ENCODE peak calls at places on chromosomes 1 and 21, in nine cellular contexts. A, O, Y, N, C, T, H, E and P are unnamed samples.

GRCh38 chr1:7302873-7303272 is 468.2 kb upstream of the VAMP3 start:
- DNase-seq in H (no peak), C (no peak), O (no peak), A (no peak), Y (no peak), N (no peak), T (no peak), E (no peak), P (no peak)

GRCh38 chr1:197521118-197521739 is 253.2 kb downstream of the CRB1 start:
- DNase-seq in E (peak), C (peak), H (peak), N (no peak), O (peak), Y (no peak), A (no peak), T (no peak), P (no peak)

GRCh38 chr1:100722211-100722610 is 2.7 kb downstream of the VCAM1 start:
- DNase-seq in Y (no peak), N (no peak), H (no peak), O (no peak), T (no peak), E (no peak), C (peak), A (no peak), P (no peak)

GRCh38 chr21:25939396-25939761 is 204.6 kb downstream of the GABPA start:
- DNase-seq in A (no peak), C (no peak), E (no peak), O (no peak), Y (no peak), T (no peak), H (no peak), N (no peak), P (no peak)

GRCh38 chr21:41217656-41218380 is 49.9 kb downstream of the BACE2 start:
- DNase-seq in O (peak), N (no peak), H (no peak), A (peak), C (peak), T (no peak), Y (no peak), E (peak), P (no peak)

GRCh38 chr1:58783090-58783992 is 506 bp downstream of the JUN start:
- DNase-seq in H (no peak), T (peak), Y (peak), N (peak), A (peak), C (peak), O (peak), E (peak), P (peak)

GRCh38 chr21:31142600-31142999 is 104.3 kb upstream of the KRTAP19-8 start:
- DNase-seq in C (no peak), E (no peak), H (no peak), T (no peak), Y (no peak), A (no peak), N (no peak), O (no peak), P (no peak)

GRCh38 chr1:60655799-60656355 is 426.5 kb upstream of the NFIA start:
- DNase-seq in H (no peak), A (no peak), E (no peak), O (no peak), C (no peak), Y (no peak), N (no peak), T (no peak), P (no peak)

GRCh38 chr1:41317356-41317755 is 43.9 kb upstream of the FOXO6 start:
- DNase-seq in E (no peak), O (no peak), N (no peak), A (no peak), H (no peak), C (no peak), Y (no peak), T (no peak), P (no peak)

GRCh38 chr1:27568247-27569087 is 35.5 kb downstream of the AHDC1 start:
- DNase-seq in E (peak), N (peak), A (peak), C (peak), T (peak), H (peak), O (peak), Y (peak), P (peak)

GRCh38 chr1:9449106-9449627 is 90.1 kb upstream of the SLC25A33 start:
- DNase-seq in E (no peak), T (no peak), H (no peak), Y (no peak), O (peak), N (no peak), C (peak), A (peak), P (no peak)

GRCh38 chr1:9447215-9447960 is 91.9 kb upstream of the SLC25A33 start:
- DNase-seq in N (no peak), Y (no peak), A (no peak), C (no peak), T (no peak), E (no peak), O (no peak), H (no peak), P (no peak)

GRCh38 chr1:9451086-9451485 is 88.2 kb upstream of the SLC25A33 start:
- DNase-seq in A (no peak), C (no peak), N (no peak), T (no peak), E (no peak), Y (no peak), O (no peak), H (no peak), P (no peak)

GRCh38 chr1:9449976-9450696 is 89.1 kb upstream of the SLC25A33 start:
- DNase-seq in O (no peak), C (no peak), T (no peak), E (no peak), H (no peak), Y (no peak), N (no peak), A (no peak), P (no peak)

GRCh38 chr1:9448132-9449105 is 90.8 kb upstream of the SLC25A33 start:
- DNase-seq in Y (no peak), E (no peak), A (no peak), T (no peak), C (peak), O (no peak), N (no peak), H (no peak), P (no peak)
- TF ChIP-seq CTCF in Y (no peak), E (no peak), A (no peak), T (no peak), C (peak), O (peak), N (no peak), H (no peak), P (no peak)

DNA sequence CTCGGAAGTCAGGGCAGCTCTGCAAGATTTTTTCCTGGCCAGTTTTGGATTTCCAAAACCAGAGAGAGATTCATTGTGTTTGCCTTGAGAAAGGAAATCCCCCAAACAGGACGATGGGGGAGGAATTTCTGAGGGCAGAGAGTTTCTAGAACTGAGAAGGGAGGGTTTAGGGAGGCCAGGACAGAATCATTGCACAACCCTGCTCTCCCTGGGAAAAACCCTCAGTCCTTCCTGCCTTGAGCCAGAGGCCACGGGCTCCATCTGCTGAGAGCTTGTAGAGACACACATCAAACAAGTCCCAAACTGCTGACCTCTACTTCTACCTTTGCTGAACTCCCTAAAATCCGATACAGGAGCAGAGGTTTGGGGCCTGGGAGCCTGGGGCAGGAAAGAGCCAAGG is 99.7 kb downstream of the NMNAT2 start:
- DNase-seq in Y (peak), A (peak), H (peak), C (peak), T (peak), E (no peak), N (no peak), O (peak), P (peak)
- TF ChIP-seq CTCF in Y (peak), A (peak), H (peak), C (peak), T (peak), E (no peak), N (no peak), O (peak), P (peak)

GRCh38 chr1:230581446-230582079 is 60.7 kb upstream of the COG2 start:
- DNase-seq in T (no peak), C (no peak), N (no peak), H (no peak), E (peak), Y (no peak), O (no peak), A (no peak), P (no peak)
- TF ChIP-seq CTCF in T (no peak), C (no peak), N (no peak), H (peak), E (peak), Y (no peak), O (no peak), A (no peak), P (no peak)

DNA sequence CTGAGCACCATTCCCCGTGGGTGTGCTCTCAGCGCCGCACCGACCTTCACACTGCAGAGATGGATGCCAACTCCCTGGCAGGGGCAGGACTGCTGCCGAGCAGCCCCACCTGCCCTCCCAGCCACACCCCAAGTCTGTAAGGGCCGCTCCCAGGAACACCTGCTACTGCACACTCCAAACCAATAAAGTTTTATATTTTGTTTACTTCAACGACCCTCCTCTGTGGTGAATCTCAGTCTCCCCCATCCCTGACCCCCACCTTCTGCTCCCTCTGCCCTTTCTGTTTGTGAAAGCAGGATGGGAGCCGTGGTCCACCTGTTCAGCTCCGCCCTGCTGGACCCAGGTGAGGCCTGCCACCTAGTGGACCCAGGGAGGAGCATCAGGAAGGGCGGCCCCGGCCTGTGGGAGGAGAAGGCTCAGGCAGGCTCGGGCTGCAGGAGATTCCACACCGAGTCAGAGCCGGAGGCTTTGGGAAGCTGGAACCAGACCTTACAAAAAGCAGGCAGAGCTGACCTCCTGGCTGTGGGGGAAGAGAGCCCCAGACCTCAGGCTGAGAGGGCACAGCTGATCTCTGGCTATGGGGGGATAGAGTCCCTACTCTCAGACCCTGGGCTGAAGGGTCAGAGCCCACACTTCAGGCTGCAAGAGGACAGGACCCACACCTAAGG is 982 bp upstream of the TMEM82 start:
- DNase-seq in H (peak), C (peak), Y (peak), E (peak), A (peak), N (peak), T (peak), O (peak), P (peak)
- TF ChIP-seq CTCF in H (peak), C (peak), Y (peak), E (peak), A (peak), N (peak), T (peak), O (peak), P (peak)